ENCODE peak calls at places on chromosome 16, in eight cellular contexts. P is neural progenitor cell, K is H9, J is H1, M is K562, D is mammary epithelial cell, O is fibroblast of lung, X is PC-3. I is an unnamed sample.

GRCh38 chr16:57118461-57119084 is 26.2 kb downstream of the CPNE2 start:
- DNase-seq in J (no peak), O (no peak), P (no peak), X (no peak), D (no peak), M (no peak), K (no peak), I (no peak)

GRCh38 chr16:67613808-67614207 is 31.1 kb upstream of the CARMIL2 start:
- DNase-seq in M (no peak), X (peak; percentile 11), J (peak; percentile 15), K (peak; percentile 64), P (peak; percentile 35), O (no peak), D (peak; percentile 3), I (no peak)

GRCh38 chr16:70018254-70018653 is 67.1 kb downstream of the CLEC18A start:
- DNase-seq in P (peak; percentile 42), J (no peak), D (peak; percentile 27), X (peak; percentile 40), M (peak; percentile 9), O (peak; percentile 15), K (peak; percentile 67), I (peak; percentile 8)

GRCh38 chr16:49120631-49121030 is 161.0 kb downstream of the CBLN1 start:
- DNase-seq in O (no peak), J (no peak), M (no peak), D (peak; percentile 6), P (no peak), K (no peak), X (no peak), I (no peak)

GRCh38 chr16:47037396-47037745 is 63.9 kb upstream of the DNAJA2 start:
- DNase-seq in O (peak; percentile 21), X (no peak), K (peak; percentile 42), P (peak; percentile 48), M (no peak), D (no peak), J (no peak), I (no peak)

GRCh38 chr16:88691129-88691813 is 5.0 kb upstream of the SNAI3 start:
- DNase-seq in J (no peak), M (no peak), X (no peak), O (no peak), D (no peak), P (no peak), K (no peak), I (no peak)

GRCh38 chr16:58515871-58516767 is 802 bp downstream of the SETD6 start:
- DNase-seq in M (peak; percentile 69), J (no peak), O (no peak), D (peak; percentile 61), X (peak; percentile 69), P (peak; percentile 66), K (peak; percentile 74), I (no peak)

GRCh38 chr16:57305159-57305811 is 20.8 kb upstream of the PLLP start:
- DNase-seq in X (no peak), M (no peak), J (no peak), O (no peak), D (no peak), P (no peak), K (no peak), I (no peak)

GRCh38 chr16:84885024-84885910 is 65.5 kb downstream of the CRISPLD2 start:
- DNase-seq in J (no peak), K (peak; percentile 47), O (peak; percentile 77), D (peak; percentile 60), X (no peak), P (peak; percentile 41), M (no peak), I (peak; percentile 69)

GRCh38 chr16:27503662-27504061 is 46.1 kb downstream of the GTF3C1 start:
- DNase-seq in O (no peak), X (no peak), K (no peak), P (no peak), D (peak; percentile 54), J (no peak), M (no peak), I (no peak)

GRCh38 chr16:53043986-53044571 is 8.6 kb downstream of the CHD9NB start:
- DNase-seq in P (peak; percentile 67), K (peak; percentile 91), M (no peak), J (peak; percentile 92), X (no peak), D (peak; percentile 43), O (no peak), I (no peak)

GRCh38 chr16:78665373-78665772 is 565.9 kb downstream of the WWOX start:
- DNase-seq in K (no peak), J (no peak), D (no peak), X (no peak), O (peak; percentile 55), P (no peak), M (no peak), I (peak; percentile 45)

GRCh38 chr16:87392823-87393679 is 915 bp downstream of the MAP1LC3B start:
- DNase-seq in K (peak; percentile 50), X (peak; percentile 36), J (no peak), M (no peak), O (peak; percentile 59), D (peak; percentile 55), P (peak; percentile 68), I (peak; percentile 44)

GRCh38 chr16:87391324-87391949 is 699 bp upstream of the MAP1LC3B start:
- DNase-seq in X (no peak), J (no peak), O (peak; percentile 19), K (peak; percentile 67), M (no peak), D (no peak), P (peak; percentile 77), I (no peak)

GRCh38 chr16:87393680-87394055 is 1.5 kb downstream of the MAP1LC3B start:
- DNase-seq in J (no peak), M (no peak), O (no peak), K (no peak), P (no peak), X (no peak), D (no peak), I (no peak)

GRCh38 chr16:87391950-87392822 is at the start of gene MAP1LC3B:
- DNase-seq in O (peak; percentile 91), P (peak; percentile 99), J (peak; percentile 87), M (peak; percentile 92), X (peak; percentile 94), D (peak; percentile 96), K (peak; percentile 96), I (peak; percentile 82)

DNA sequence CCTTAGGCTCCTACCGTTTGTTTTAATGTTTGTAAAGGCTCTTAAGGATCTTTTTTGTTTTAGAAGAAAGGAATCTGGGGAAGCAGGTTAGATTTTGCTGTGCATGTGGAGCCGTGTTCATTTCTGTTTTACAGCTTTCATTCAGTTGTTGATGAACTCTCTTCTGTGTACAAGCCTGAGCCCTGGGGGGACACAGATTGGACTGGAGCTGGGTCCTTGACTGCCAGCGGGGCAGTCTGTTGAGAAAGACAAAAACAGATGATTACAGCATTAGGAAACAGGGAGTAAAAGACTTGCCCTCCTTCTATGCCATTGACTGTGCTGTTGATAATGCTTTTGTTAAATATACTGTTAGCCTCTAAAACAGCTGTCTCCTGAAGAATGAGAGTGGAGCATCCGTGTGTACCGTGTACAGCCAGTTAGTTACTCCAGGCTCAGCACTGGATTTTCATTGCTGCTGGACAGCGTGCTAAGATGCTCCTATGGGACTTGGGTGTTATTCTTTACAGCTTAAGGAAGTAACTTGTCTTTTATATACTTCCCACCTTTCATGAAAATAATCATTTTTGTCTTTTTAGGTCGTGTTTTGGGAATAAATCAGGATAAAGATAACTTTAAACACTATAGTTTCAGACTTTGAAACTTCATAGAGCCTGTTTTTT is 3.2 kb downstream of the MAP1LC3B start:
- DNase-seq in K (no peak), D (no peak), O (no peak), P (no peak), M (no peak), J (no peak), X (no peak), I (no peak)
- H3K9ac ChIP-seq in K (no peak overlapping the region), D (no peak overlapping the region), O (no peak overlapping the region), P (no peak overlapping the region), M (no peak overlapping the region), J (no peak overlapping the region), X (no peak overlapping the region), I (no peak overlapping the region)

DNA sequence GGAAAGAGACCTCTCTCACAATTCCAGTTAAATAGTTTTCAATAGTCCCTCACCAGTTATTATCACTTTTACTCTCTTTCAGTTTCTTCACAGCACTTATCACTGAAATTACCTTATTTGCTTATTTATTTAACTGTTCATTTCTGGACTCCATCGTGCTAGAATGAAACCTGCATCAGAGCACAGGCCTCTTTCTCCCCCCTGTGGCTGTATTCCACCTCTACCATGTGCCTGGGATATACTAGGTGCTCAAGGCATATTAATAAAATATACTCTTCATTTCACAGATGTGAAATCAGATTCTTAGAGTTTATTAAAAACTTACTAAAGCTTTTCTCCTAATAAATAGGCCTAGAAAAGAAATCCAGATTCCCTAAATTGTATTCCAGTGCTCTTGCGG is 308.9 kb upstream of the MON1B start:
- DNase-seq in D (no peak), P (no peak), X (peak; percentile 31), O (no peak), J (no peak), M (no peak), K (no peak), I (no peak)
- TF ChIP-seq CTCF in D (peak; percentile 33), P (no peak), X (peak; percentile 60), O (no peak), J (no peak), M (no peak), K (no peak), I (no peak)

DNA sequence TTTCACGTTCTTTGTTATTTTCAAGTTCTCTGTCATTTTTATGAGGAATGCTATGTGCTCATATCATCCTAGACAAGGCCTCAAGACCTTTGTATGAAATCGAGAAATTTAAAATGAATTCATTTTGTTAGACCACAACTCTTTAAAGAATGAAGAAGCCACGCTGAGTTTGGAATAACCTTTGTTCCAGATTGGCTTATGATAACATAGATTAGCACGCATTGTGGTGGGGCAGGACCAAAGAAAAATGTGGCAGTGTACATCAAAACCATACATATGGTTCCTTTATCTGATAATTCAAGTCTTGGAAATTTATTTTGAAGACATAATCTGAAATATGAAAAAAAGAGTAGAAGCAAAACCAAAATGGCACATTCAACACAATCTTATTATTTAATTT is 2.2 kb downstream of the HSD17B2 start:
- DNase-seq in K (no peak), M (no peak), D (no peak), P (no peak), O (no peak), X (no peak), J (no peak), I (peak; percentile 21)
- H3K79me2 ChIP-seq in K (no peaks in the 10 kb centered on the region), M (no peaks in the 10 kb centered on the region), D (no peaks in the 10 kb centered on the region), P (no peaks in the 10 kb centered on the region), O (no peaks in the 10 kb centered on the region), X (no peaks in the 10 kb centered on the region), J (no peaks in the 10 kb centered on the region), I (no peaks in the 10 kb centered on the region)

GRCh38 chr16:2519711-2520080 is 475 bp upstream of the AMDHD2 start:
- DNase-seq in O (no peak), X (no peak), P (no peak), J (no peak), M (no peak), K (no peak), D (no peak), I (no peak)

GRCh38 chr16:2517954-2518605 is 2.1 kb upstream of the AMDHD2 start:
- DNase-seq in D (no peak), X (no peak), J (no peak), M (no peak), K (no peak), P (no peak), O (no peak), I (no peak)

GRCh38 chr16:2518823-2519710 is 1.1 kb upstream of the AMDHD2 start:
- DNase-seq in J (no peak), P (no peak), X (no peak), O (no peak), M (no peak), D (no peak), K (peak; percentile 46), I (no peak)

GRCh38 chr16:2520784-2521577 is 810 bp downstream of the AMDHD2 start:
- DNase-seq in X (peak; percentile 76), O (no peak), P (peak; percentile 53), M (peak; percentile 69), D (no peak), K (peak; percentile 45), J (no peak), I (no peak)

GRCh38 chr16:2520097-2520783 is at the start of gene AMDHD2:
- DNase-seq in K (peak; percentile 89), M (peak; percentile 84), X (peak; percentile 82), O (peak; percentile 84), J (no peak), P (peak; percentile 97), D (peak; percentile 83), I (peak; percentile 70)
- H3K9ac ChIP-seq in K (peak within 1 kb of the TSS; percentile 63), M (peak within 1 kb of the TSS; percentile 73), X (peak within 1 kb of the TSS; percentile 79), O (peak within 1 kb of the TSS; percentile 79), J (peak within 1 kb of the TSS; percentile 76), P (peak within 1 kb of the TSS; percentile 75), D (peak within 1 kb of the TSS; percentile 63), I (peak within 1 kb of the TSS; percentile 84)